ENCODE peak calls at places on chromosomes 3 and 15, in four cellular contexts. S is body of pancreas, E is psoas muscle, P is cardiac muscle cell. J is an unnamed sample. For H3K27me3, the result is how much of the 10 kb centered on the place peaks cover.

GRCh38 chr3:50047426-50047825 is 41.3 kb upstream of the RBM5 start:
- DNase-seq in S (no peak), E (no peak), P (no peak), J (no peak)

GRCh38 chr15:55198706-55199105 is 2.0 kb upstream of the RSL24D1 start:
- DNase-seq in S (no peak), E (no peak), P (no peak), J (no peak)

GRCh38 chr3:129651316-129652202 is 45.1 kb upstream of the PLXND1 start:
- DNase-seq in S (no peak), E (peak), P (no peak), J (peak)

GRCh38 chr3:166123576-166123975 is 286.4 kb upstream of the BCHE start:
- DNase-seq in S (no peak), E (no peak), P (no peak), J (no peak)

GRCh38 chr3:99250272-99250671 is 348.8 kb upstream of the DCBLD2 start:
- DNase-seq in S (no peak), E (no peak), P (no peak), J (no peak)

GRCh38 chr3:117674321-117674720 is 964.7 kb downstream of the TUSC7 start:
- DNase-seq in S (no peak), E (no peak), P (no peak), J (no peak)

GRCh38 chr3:100089802-100090668 is 24.3 kb downstream of the FILIP1L start:
- DNase-seq in S (no peak), E (peak), P (no peak), J (no peak)

GRCh38 chr15:62068071-62068786 is 1.5 kb downstream of the C2CD4A start:
- DNase-seq in S (peak), E (peak), P (peak), J (peak)

GRCh38 chr3:125043599-125044151 is 12.1 kb downstream of the HEG1 start:
- DNase-seq in S (peak), E (peak), P (peak), J (no peak)

GRCh38 chr3:140316895-140317400 is 360.9 kb upstream of the TRIM42 start:
- DNase-seq in S (no peak), E (no peak), P (no peak), J (no peak)

GRCh38 chr3:20145874-20146273 is 40.1 kb downstream of the SGO1 start:
- DNase-seq in S (no peak), E (no peak), P (peak), J (no peak)

GRCh38 chr3:9183011-9183410 is 66.4 kb downstream of the SRGAP3 start:
- DNase-seq in S (no peak), E (no peak), P (no peak), J (no peak)

GRCh38 chr3:169923189-169923588 is 11.8 kb downstream of the SAMD7 start:
- DNase-seq in S (peak), E (peak), P (no peak), J (no peak)

GRCh38 chr3:197501496-197501878 is 54.3 kb downstream of the BDH1 start:
- DNase-seq in S (no peak), E (no peak), P (no peak), J (no peak)

GRCh38 chr15:33311312-33311971 is 675 bp downstream of the RYR3 start:
- DNase-seq in S (no peak), E (peak), P (peak), J (no peak)
- H3K27me3 ChIP-seq in S (under half), E (under half), P (half or more), J (half or more)

GRCh38 chr3:184711366-184712247 is at the start of gene MAGEF1:
- DNase-seq in S (peak), E (peak), P (peak), J (peak)
- TF ChIP-seq CTCF in S (no peak), E (no peak), P (no peak), J (no peak)

GRCh38 chr3:187667526-187667925 is 2.7 kb downstream of the SST start:
- DNase-seq in S (no peak), E (no peak), P (no peak), J (no peak)
- H3K27me3 ChIP-seq in S (under half), E (under half), P (under half), J (under half)

GRCh38 chr3:142723665-142723967 is 218 bp upstream of the TRPC1 start:
- DNase-seq in S (no peak), E (no peak), P (no peak), J (no peak)

GRCh38 chr3:142726017-142726416 is 2.2 kb downstream of the TRPC1 start:
- DNase-seq in S (no peak), E (no peak), P (no peak), J (no peak)

GRCh38 chr3:142725352-142725739 is 1.5 kb downstream of the TRPC1 start:
- DNase-seq in S (no peak), E (no peak), P (no peak), J (no peak)

GRCh38 chr3:142723968-142724681 is at the start of gene TRPC1:
- DNase-seq in S (peak), E (peak), P (peak), J (peak)

DNA sequence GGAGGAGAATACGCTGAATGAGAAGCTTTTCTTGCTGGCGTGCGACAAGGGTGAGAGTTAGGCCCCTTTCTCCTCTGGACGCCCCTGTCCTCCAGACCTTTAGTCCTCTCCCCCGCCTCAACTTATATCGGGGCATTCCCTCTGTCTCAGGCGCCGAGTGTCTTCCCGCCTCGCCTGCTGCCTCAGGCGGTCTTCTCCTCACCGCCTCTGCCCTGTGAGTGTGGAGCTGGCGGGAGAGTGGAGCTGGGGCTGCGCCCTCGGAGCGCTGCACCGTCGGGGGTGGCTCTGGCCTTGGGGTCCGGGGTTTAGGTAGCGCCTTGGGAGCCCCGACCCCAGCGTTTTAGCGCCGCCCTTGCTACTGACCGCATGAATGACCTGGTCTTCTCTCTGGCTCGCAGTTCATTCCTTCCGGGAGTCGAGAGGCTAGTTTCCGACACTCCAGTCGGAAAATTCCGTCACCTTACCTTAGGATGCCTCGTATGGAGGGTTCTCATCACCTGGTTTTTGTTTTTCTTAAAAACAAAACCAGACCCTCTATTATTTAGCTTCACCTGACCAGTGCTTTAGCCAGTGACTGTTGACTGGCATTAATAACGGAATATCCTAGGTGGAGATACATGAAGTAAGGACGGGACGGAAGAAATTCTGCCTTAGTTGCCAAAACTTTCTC is 983 bp downstream of the TRPC1 start:
- DNase-seq in S (peak), E (peak), P (peak), J (peak)
- TF ChIP-seq CTCF in S (no peak), E (no peak), P (no peak), J (no peak)

GRCh38 chr3:24832878-24833277 is 338.2 kb upstream of the THRB start:
- DNase-seq in S (no peak), E (no peak), P (no peak), J (no peak)

GRCh38 chr3:24834442-24834841 is 339.8 kb upstream of the THRB start:
- DNase-seq in S (no peak), E (no peak), P (no peak), J (no peak)

GRCh38 chr3:24829011-24829581 is 334.4 kb upstream of the THRB start:
- DNase-seq in S (peak), E (peak), P (peak), J (peak)

GRCh38 chr3:24830230-24831152 is 335.8 kb upstream of the THRB start:
- DNase-seq in S (no peak), E (peak), P (peak), J (peak)

DNA sequence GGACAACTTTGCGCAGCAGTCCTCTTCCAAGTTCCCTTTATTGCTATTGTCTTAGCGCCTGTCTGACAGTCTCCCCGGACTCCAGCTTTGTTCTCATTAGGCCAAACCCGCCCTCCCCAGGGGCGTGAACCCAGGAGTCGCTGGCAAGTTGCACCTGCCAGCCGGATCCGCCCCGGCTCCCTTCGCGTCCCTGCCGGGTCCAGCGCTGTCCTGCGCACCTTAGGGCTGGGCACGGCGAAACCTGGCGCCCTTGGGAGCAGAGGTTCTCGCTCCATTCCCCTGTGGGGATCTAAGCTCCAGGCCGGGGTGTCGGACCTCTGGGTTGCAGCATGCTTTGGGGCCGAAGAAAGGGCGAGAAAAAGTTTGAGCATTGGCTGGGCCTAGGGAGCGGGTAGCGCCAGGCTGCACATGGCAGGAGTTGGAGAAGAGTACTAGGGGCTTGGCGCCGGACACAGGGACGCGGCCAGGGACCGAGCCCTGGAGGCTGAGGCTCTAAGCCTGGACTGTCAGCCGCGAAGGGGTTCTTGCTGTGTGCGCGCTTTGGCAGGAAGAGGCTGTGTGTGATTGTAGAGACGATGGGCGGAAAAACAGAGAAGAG is 335.1 kb upstream of the THRB start:
- DNase-seq in S (peak), E (peak), P (peak), J (peak)
- H3K27me3 ChIP-seq in S (under half), E (under half), P (half or more), J (under half)

GRCh38 chr3:32109256-32109655 is 2.8 kb downstream of the GPD1L start:
- DNase-seq in S (peak), E (peak), P (peak), J (peak)
- TF ChIP-seq CTCF in S (no peak), E (no peak), P (no peak), J (no peak)

DNA sequence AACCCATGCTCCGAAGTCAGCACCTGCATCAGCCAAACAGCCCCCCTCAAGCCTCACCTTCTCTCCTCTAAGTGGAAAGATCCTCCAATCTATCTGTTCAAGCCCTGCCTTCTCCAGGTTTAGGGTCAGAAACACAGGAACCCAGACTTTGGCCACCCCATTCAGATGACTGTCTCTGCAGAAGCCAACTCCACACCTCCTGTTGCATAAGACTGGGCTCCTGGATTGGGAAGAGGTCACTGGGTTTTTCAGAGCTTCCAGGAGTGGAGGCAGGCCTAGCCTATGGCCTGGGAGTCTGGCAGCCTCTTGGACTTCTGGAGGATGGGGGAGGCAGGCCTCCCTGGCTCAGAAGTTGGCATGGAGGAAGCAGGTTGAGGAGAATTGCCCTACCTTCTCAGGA is 21.5 kb downstream of the CCDC33 start:
- DNase-seq in S (no peak), E (no peak), P (no peak), J (no peak)
- H3K27me3 ChIP-seq in S (under half), E (under half), P (under half), J (under half)

DNA sequence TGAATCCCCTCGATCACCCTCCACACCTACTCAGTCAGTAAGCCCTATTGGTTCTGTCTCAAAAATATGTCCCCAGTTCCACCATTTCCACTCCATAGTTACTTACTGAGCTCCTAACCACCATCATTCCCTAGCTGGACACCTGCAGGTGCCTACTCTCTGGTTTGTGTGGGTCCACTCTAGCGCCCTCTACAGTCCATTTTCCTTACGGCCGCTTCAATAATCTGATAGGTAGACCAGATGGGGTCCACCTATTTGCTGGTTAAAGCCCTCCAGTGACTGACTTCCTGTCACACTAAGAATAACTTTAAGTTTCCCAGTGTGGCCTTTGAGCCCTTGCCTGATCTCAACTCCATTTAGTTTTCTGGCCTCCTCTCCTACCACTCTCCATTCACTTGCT is 5.0 kb downstream of the GXYLT2 start:
- DNase-seq in S (no peak), E (no peak), P (no peak), J (no peak)
- TF ChIP-seq CTCF in S (no peak), E (no peak), P (peak), J (no peak)

GRCh38 chr3:194134757-194135515 is 1.0 kb upstream of the HES1 start:
- DNase-seq in S (peak), E (peak), P (peak), J (peak)

GRCh38 chr3:194137314-194138097 is 1.6 kb downstream of the HES1 start:
- DNase-seq in S (peak), E (peak), P (peak), J (peak)

GRCh38 chr3:194136519-194137313 is 768 bp downstream of the HES1 start:
- DNase-seq in S (peak), E (peak), P (peak), J (peak)

GRCh38 chr3:194135516-194135805 is 487 bp upstream of the HES1 start:
- DNase-seq in S (no peak), E (no peak), P (peak), J (no peak)

DNA sequence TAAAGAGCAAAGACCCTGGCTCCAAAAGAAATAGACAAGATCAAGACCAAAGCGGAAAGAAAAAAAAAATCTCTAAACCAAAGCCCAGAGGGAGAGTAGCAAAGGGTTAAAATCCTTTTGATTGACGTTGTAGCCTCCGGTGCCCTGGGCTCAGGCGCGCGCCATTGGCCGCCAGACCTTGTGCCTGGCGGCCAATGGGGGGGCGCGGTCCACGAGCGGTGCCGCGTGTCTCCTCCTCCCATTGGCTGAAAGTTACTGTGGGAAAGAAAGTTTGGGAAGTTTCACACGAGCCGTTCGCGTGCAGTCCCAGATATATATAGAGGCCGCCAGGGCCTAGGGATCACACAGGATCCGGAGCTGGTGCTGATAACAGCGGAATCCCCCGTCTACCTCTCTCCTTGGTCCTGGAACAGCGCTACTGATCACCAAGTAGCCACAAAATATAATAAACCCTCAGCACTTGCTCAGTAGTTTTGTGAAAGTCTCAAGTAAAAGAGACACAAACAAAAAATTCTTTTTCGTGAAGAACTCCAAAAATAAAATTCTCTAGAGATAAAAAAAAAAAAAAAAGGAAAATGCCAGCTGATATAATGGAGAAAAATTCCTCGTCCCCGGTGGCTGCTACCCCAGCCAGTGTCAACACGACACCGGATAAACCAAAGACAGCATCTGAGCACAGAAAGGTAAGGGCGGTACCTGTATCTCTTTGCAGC is at the start of gene HES1:
- DNase-seq in S (peak), E (peak), P (peak), J (peak)
- H3K27me3 ChIP-seq in S (under half), E (under half), P (under half), J (under half)

DNA sequence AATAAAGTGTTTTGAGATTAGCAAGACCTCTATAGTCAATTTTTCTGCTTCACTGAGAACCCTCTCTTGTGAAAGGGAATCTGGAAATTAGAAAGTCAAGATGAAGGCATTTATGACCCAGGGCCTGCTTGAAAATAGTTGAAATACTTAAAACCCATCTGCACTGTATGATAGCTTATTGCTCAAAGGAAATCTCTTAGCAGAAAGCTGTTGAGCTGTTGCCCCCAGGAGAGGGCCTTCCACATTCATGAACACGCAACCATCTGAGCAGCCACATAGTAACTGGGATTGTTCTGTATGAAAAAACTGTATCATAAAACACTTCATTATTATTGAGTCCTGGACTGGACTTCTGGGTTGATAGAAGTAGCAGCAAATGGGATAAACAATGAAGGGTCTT is 106.4 kb upstream of the PTX3 start:
- DNase-seq in S (no peak), E (no peak), P (no peak), J (no peak)
- TF ChIP-seq CTCF in S (no peak), E (no peak), P (no peak), J (no peak)

J was measured in left lung.